ENCODE peak calls at places on chromosomes 3 and 15, in six cellular contexts. One of them, this sample, is unnamed.

GRCh38 chr3:184358140-184358767 is 3.2 kb downstream of the CLCN2 start:
- DNase-seq in body of pancreas: no peak
- DNase-seq in AG09319: no peak
- DNase-seq in Peyer's patch: no peak
- DNase-seq in PC-9: no peak
- DNase-seq in HepG2: no peak
- DNase-seq in this sample: no peak

GRCh38 chr3:40169983-40170382 is 139.5 kb upstream of the EIF1B start:
- DNase-seq in HepG2: no peak
- DNase-seq in body of pancreas: no peak
- DNase-seq in AG09319: no peak
- DNase-seq in Peyer's patch: no peak
- DNase-seq in PC-9: no peak
- DNase-seq in this sample: no peak

GRCh38 chr3:190319660-190320059 is 2.6 kb downstream of the CLDN1 start:
- DNase-seq in PC-9: peak
- DNase-seq in AG09319: no peak
- DNase-seq in body of pancreas: peak
- DNase-seq in HepG2: no peak
- DNase-seq in Peyer's patch: no peak
- DNase-seq in this sample: no peak

GRCh38 chr3:63450634-63451363 is 172.7 kb downstream of the SYNPR start:
- DNase-seq in AG09319: no peak
- DNase-seq in Peyer's patch: no peak
- DNase-seq in body of pancreas: no peak
- DNase-seq in PC-9: no peak
- DNase-seq in HepG2: no peak
- DNase-seq in this sample: no peak

GRCh38 chr3:138455801-138456716 is 21.6 kb downstream of the ESYT3 start:
- DNase-seq in Peyer's patch: no peak
- DNase-seq in PC-9: no peak
- DNase-seq in AG09319: no peak
- DNase-seq in body of pancreas: no peak
- DNase-seq in HepG2: no peak
- DNase-seq in this sample: peak

GRCh38 chr3:150736903-150737832 is 25.8 kb downstream of the SIAH2 start:
- DNase-seq in body of pancreas: peak
- DNase-seq in Peyer's patch: no peak
- DNase-seq in PC-9: no peak
- DNase-seq in HepG2: peak
- DNase-seq in AG09319: no peak
- DNase-seq in this sample: no peak

GRCh38 chr3:176879710-176880109 is 317.6 kb downstream of the TBL1XR1 start:
- DNase-seq in PC-9: no peak
- DNase-seq in HepG2: no peak
- DNase-seq in AG09319: no peak
- DNase-seq in Peyer's patch: no peak
- DNase-seq in body of pancreas: no peak
- DNase-seq in this sample: no peak

GRCh38 chr15:76386178-76386577 is 49.6 kb downstream of the ISL2 start:
- DNase-seq in body of pancreas: no peak
- DNase-seq in Peyer's patch: no peak
- DNase-seq in PC-9: no peak
- DNase-seq in HepG2: no peak
- DNase-seq in AG09319: no peak
- DNase-seq in this sample: no peak

GRCh38 chr3:77411990-77412389 is 372.1 kb downstream of the ROBO2 start:
- DNase-seq in AG09319: peak
- DNase-seq in HepG2: no peak
- DNase-seq in Peyer's patch: no peak
- DNase-seq in body of pancreas: no peak
- DNase-seq in PC-9: peak
- DNase-seq in this sample: no peak

GRCh38 chr3:50264389-50264963 is 4.5 kb upstream of the SEMA3B start:
- DNase-seq in HepG2: peak
- DNase-seq in Peyer's patch: peak
- DNase-seq in PC-9: peak
- DNase-seq in AG09319: peak
- DNase-seq in body of pancreas: peak
- DNase-seq in this sample: peak

GRCh38 chr3:173983353-173983752 is 585.8 kb downstream of the NLGN1 start:
- DNase-seq in HepG2: no peak
- DNase-seq in PC-9: no peak
- DNase-seq in body of pancreas: no peak
- DNase-seq in AG09319: no peak
- DNase-seq in Peyer's patch: no peak
- DNase-seq in this sample: no peak

GRCh38 chr3:129606522-129607390 is at the start of gene PLXND1:
- DNase-seq in Peyer's patch: peak
- DNase-seq in PC-9: peak
- DNase-seq in HepG2: no peak
- DNase-seq in body of pancreas: peak
- DNase-seq in AG09319: no peak
- DNase-seq in this sample: no peak

GRCh38 chr15:48928877-48929538 is 34.7 kb downstream of the SHC4 start:
- DNase-seq in AG09319: no peak
- DNase-seq in HepG2: no peak
- DNase-seq in Peyer's patch: no peak
- DNase-seq in body of pancreas: no peak
- DNase-seq in PC-9: no peak
- DNase-seq in this sample: no peak

GRCh38 chr15:25850154-25851111 is 12.7 kb downstream of the ATP10A start:
- DNase-seq in AG09319: no peak
- DNase-seq in Peyer's patch: peak
- DNase-seq in body of pancreas: peak
- DNase-seq in PC-9: no peak
- DNase-seq in HepG2: peak
- DNase-seq in this sample: no peak

GRCh38 chr3:354433-354832 is 157.9 kb downstream of the CHL1 start:
- DNase-seq in body of pancreas: peak
- DNase-seq in AG09319: no peak
- DNase-seq in HepG2: peak
- DNase-seq in PC-9: peak
- DNase-seq in Peyer's patch: no peak
- DNase-seq in this sample: no peak

GRCh38 chr15:78182821-78183220 is 33.7 kb downstream of the IDH3A start:
- DNase-seq in AG09319: no peak
- DNase-seq in PC-9: no peak
- DNase-seq in body of pancreas: no peak
- DNase-seq in Peyer's patch: no peak
- DNase-seq in HepG2: no peak
- DNase-seq in this sample: peak

GRCh38 chr15:66078196-66078928 is 175.2 kb downstream of the MEGF11 start:
- DNase-seq in body of pancreas: no peak
- DNase-seq in Peyer's patch: no peak
- DNase-seq in PC-9: no peak
- DNase-seq in HepG2: no peak
- DNase-seq in AG09319: no peak
- DNase-seq in this sample: no peak

GRCh38 chr15:83850846-83851245 is 196.9 kb downstream of the ADAMTSL3 start:
- DNase-seq in PC-9: peak
- DNase-seq in HepG2: no peak
- DNase-seq in AG09319: no peak
- DNase-seq in body of pancreas: no peak
- DNase-seq in Peyer's patch: no peak
- DNase-seq in this sample: no peak

GRCh38 chr3:108221403-108221802 is 821 bp downstream of the IFT57 start:
- DNase-seq in Peyer's patch: no peak
- DNase-seq in body of pancreas: no peak
- DNase-seq in AG09319: no peak
- DNase-seq in PC-9: no peak
- DNase-seq in HepG2: no peak
- DNase-seq in this sample: no peak

GRCh38 chr15:82105458-82106205 is 59.8 kb upstream of the MEX3B start:
- DNase-seq in AG09319: peak
- DNase-seq in HepG2: peak
- DNase-seq in Peyer's patch: no peak
- DNase-seq in PC-9: no peak
- DNase-seq in body of pancreas: peak
- DNase-seq in this sample: no peak

GRCh38 chr3:126340081-126340511 is 17.1 kb downstream of the KLF15 start:
- DNase-seq in PC-9: no peak
- DNase-seq in Peyer's patch: peak
- DNase-seq in HepG2: no peak
- DNase-seq in body of pancreas: peak
- DNase-seq in AG09319: no peak
- DNase-seq in this sample: no peak

GRCh38 chr15:79050977-79051376 is 39.6 kb downstream of the RASGRF1 start:
- DNase-seq in PC-9: no peak
- DNase-seq in AG09319: no peak
- DNase-seq in body of pancreas: no peak
- DNase-seq in Peyer's patch: no peak
- DNase-seq in HepG2: peak
- DNase-seq in this sample: no peak

GRCh38 chr3:193194417-193194816 is 46.6 kb upstream of the PLAAT1 start:
- DNase-seq in PC-9: no peak
- DNase-seq in AG09319: no peak
- DNase-seq in body of pancreas: no peak
- DNase-seq in HepG2: no peak
- DNase-seq in Peyer's patch: no peak
- DNase-seq in this sample: no peak

GRCh38 chr3:145243875-145244274 is 917.1 kb downstream of the PLOD2 start:
- DNase-seq in PC-9: no peak
- DNase-seq in body of pancreas: no peak
- DNase-seq in HepG2: no peak
- DNase-seq in Peyer's patch: no peak
- DNase-seq in AG09319: peak
- DNase-seq in this sample: no peak

GRCh38 chr15:29812384-29812694 is 9.9 kb downstream of the TJP1 start:
- DNase-seq in PC-9: peak
- DNase-seq in body of pancreas: no peak
- DNase-seq in Peyer's patch: no peak
- DNase-seq in AG09319: no peak
- DNase-seq in HepG2: no peak
- DNase-seq in this sample: no peak

GRCh38 chr15:58771621-58772235 is 626 bp downstream of the MINDY2 start:
- DNase-seq in Peyer's patch: peak
- DNase-seq in body of pancreas: peak
- DNase-seq in AG09319: no peak
- DNase-seq in HepG2: no peak
- DNase-seq in PC-9: peak
- DNase-seq in this sample: peak

GRCh38 chr3:103127737-103128136 is 692.9 kb downstream of the ZPLD1 start:
- DNase-seq in AG09319: no peak
- DNase-seq in body of pancreas: no peak
- DNase-seq in HepG2: no peak
- DNase-seq in PC-9: no peak
- DNase-seq in Peyer's patch: no peak
- DNase-seq in this sample: no peak

GRCh38 chr3:103127116-103127630 is 692.4 kb downstream of the ZPLD1 start:
- DNase-seq in AG09319: no peak
- DNase-seq in body of pancreas: no peak
- DNase-seq in Peyer's patch: no peak
- DNase-seq in PC-9: no peak
- DNase-seq in HepG2: no peak
- DNase-seq in this sample: no peak

GRCh38 chr3:103126111-103126510 is 691.3 kb downstream of the ZPLD1 start:
- DNase-seq in body of pancreas: no peak
- DNase-seq in Peyer's patch: no peak
- DNase-seq in PC-9: no peak
- DNase-seq in AG09319: no peak
- DNase-seq in HepG2: no peak
- DNase-seq in this sample: no peak
- TF ChIP-seq CTCF in body of pancreas: no peak
- TF ChIP-seq CTCF in Peyer's patch: no peak
- TF ChIP-seq CTCF in PC-9: no peak
- TF ChIP-seq CTCF in AG09319: no peak
- TF ChIP-seq CTCF in HepG2: no peak
- TF ChIP-seq CTCF in this sample: no peak

GRCh38 chr3:161104561-161105551 is at the start of gene B3GALNT1:
- DNase-seq in AG09319: no peak
- DNase-seq in PC-9: peak
- DNase-seq in Peyer's patch: peak
- DNase-seq in body of pancreas: peak
- DNase-seq in HepG2: no peak
- DNase-seq in this sample: peak
- TF ChIP-seq CTCF in AG09319: no peak
- TF ChIP-seq CTCF in PC-9: peak
- TF ChIP-seq CTCF in Peyer's patch: no peak
- TF ChIP-seq CTCF in body of pancreas: no peak
- TF ChIP-seq CTCF in HepG2: no peak
- TF ChIP-seq CTCF in this sample: peak

DNA sequence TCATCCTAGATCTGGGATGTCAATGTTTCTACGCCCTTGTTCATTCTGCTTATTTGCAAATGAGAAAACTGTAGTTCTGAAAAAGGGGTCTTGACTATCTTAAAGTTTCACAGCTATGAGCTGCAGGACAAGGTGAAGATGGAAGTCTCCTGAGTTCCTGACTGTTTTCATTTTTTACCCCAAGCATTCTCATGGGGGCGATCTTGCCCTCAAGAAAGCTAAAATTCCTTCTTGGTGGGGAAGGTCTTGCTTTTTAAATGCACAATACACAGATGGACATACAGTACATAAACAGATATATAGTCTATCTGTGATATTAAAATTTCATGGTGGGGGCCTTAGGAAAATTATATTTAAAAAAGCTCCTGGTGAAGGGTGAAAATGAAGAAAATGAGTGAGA is 32.4 kb downstream of the MASP1 start:
- DNase-seq in PC-9: no peak
- DNase-seq in Peyer's patch: no peak
- DNase-seq in AG09319: no peak
- DNase-seq in body of pancreas: no peak
- DNase-seq in HepG2: no peak
- DNase-seq in this sample: no peak
- TF ChIP-seq CTCF in PC-9: no peak
- TF ChIP-seq CTCF in Peyer's patch: no peak
- TF ChIP-seq CTCF in AG09319: no peak
- TF ChIP-seq CTCF in body of pancreas: no peak
- TF ChIP-seq CTCF in HepG2: peak
- TF ChIP-seq CTCF in this sample: no peak

DNA sequence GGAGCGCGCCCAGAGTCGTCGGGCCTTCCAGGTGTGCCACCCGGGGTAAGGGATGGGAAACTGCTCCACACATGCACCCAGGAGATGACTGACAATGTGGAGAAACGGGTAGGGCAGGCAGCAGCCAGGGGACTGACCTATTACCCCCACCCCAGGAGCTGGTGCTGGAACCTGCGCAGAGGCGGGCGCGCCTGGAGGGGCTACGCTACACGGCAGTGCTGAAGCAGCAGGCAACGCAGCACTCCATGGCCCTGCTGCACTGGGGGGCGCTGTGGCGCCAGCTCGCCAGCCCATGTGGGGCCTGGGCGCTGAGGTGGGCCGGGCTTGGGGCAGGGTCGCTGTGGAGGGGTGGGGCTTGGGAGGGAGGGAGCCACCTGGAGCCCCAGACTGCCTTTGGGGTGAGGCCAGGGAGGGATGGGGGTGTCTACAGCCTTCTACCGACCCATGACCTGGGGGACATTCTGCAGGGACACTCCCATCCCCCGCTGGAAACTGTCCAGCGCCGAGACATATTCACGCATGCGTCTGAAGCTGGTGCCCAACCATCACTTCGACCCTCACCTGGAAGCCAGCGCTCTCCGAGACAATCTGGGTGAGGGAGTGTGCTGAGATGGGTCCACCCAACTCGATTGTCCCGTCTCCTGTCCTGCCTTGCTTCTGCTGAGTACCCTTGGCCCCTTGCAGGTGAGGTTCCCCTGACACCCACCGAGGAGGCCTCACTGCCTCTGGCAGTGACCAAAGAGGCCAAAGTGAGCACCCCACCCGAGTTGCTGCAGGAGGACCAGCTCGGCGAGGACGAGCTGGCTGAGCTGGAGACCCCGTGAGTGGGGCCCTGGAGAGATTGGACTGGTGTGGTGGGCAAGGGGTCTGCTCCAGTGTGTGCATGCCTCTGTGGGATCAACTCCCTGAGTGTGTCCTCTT is 23.3 kb downstream of the NBEAL2 start:
- DNase-seq in HepG2: no peak
- DNase-seq in Peyer's patch: peak
- DNase-seq in AG09319: no peak
- DNase-seq in body of pancreas: peak
- DNase-seq in PC-9: no peak
- DNase-seq in this sample: no peak
- TF ChIP-seq CTCF in HepG2: peak
- TF ChIP-seq CTCF in Peyer's patch: no peak
- TF ChIP-seq CTCF in AG09319: no peak
- TF ChIP-seq CTCF in body of pancreas: no peak
- TF ChIP-seq CTCF in PC-9: no peak
- TF ChIP-seq CTCF in this sample: no peak

This sample was measured in type B pancreatic cell.